ENCODE peak calls at places on chromosomes 12 and 14, in seven cellular contexts. N is GM12878, S is endothelial cell of umbilical vein, T is ovary, W is sigmoid colon, Y is stomach, L is hepatocyte. K is an unnamed sample.

GRCh38 chr12:53071591-53072551 is 7.3 kb downstream of the SPRYD3 start:
- DNase-seq in N (no peak), S (peak; percentile 35), T (peak; percentile 94), W (peak; percentile 95), Y (no peak), L (peak; percentile 49), K (no peak)

GRCh38 chr12:89988556-89988955 is 279.9 kb upstream of the ATP2B1 start:
- DNase-seq in N (no peak), S (no peak), T (no peak), W (no peak), Y (no peak), L (no peak), K (no peak)

GRCh38 chr12:64461634-64462414 is 9.9 kb downstream of the TBK1 start:
- DNase-seq in N (no peak), S (no peak), T (no peak), W (no peak), Y (no peak), L (no peak), K (no peak)

GRCh38 chr12:48986720-48987291 is 8.7 kb downstream of the WNT1 start:
- DNase-seq in N (no peak), S (no peak), T (no peak), W (no peak), Y (no peak), L (no peak), K (no peak)

GRCh38 chr14:76811561-76811960 is 1.1 kb downstream of the ANGEL1 start:
- DNase-seq in N (no peak), S (peak; percentile 30), T (no peak), W (no peak), Y (no peak), L (no peak), K (no peak)

GRCh38 chr12:4037747-4038312 is 164.6 kb upstream of the PARP11 start:
- DNase-seq in N (no peak), S (peak; percentile 39), T (peak; percentile 55), W (no peak), Y (peak; percentile 35), L (peak; percentile 73), K (no peak)

GRCh38 chr12:54981796-54982195 is 2.8 kb downstream of the TESPA1 start:
- DNase-seq in N (no peak), S (no peak), T (no peak), W (no peak), Y (no peak), L (no peak), K (no peak)

GRCh38 chr12:124713436-124714082 is 146.1 kb upstream of the NCOR2 start:
- DNase-seq in N (peak; percentile 93), S (peak; percentile 96), T (no peak), W (peak; percentile 81), Y (peak; percentile 36), L (peak; percentile 61), K (no peak)

GRCh38 chr12:38279756-38280155 is 36.8 kb upstream of the ALG10B start:
- DNase-seq in N (no peak), S (no peak), T (no peak), W (no peak), Y (no peak), L (no peak), K (no peak)

GRCh38 chr14:22438742-22439141 is 150.3 kb downstream of the DAD1 start:
- DNase-seq in N (no peak), S (no peak), T (no peak), W (no peak), Y (no peak), L (no peak), K (no peak)

GRCh38 chr12:91037301-91037700 is 20.5 kb downstream of the KERA start:
- DNase-seq in N (no peak), S (no peak), T (no peak), W (no peak), Y (no peak), L (no peak), K (no peak)

GRCh38 chr12:91140660-91141045 is 29.4 kb upstream of the LUM start:
- DNase-seq in N (no peak), S (no peak), T (no peak), W (no peak), Y (no peak), L (peak; percentile 17), K (no peak)

GRCh38 chr12:123801573-123802178 is 39.6 kb downstream of the DNAH10 start:
- DNase-seq in N (no peak), S (peak; percentile 7), T (no peak), W (no peak), Y (no peak), L (peak; percentile 22), K (no peak)

GRCh38 chr12:71303199-71303598 is 136.4 kb upstream of the LGR5 start:
- DNase-seq in N (no peak), S (no peak), T (no peak), W (no peak), Y (no peak), L (no peak), K (no peak)

GRCh38 chr14:61483477-61483876 is 162.1 kb downstream of the PRKCH start:
- DNase-seq in N (no peak), S (no peak), T (no peak), W (no peak), Y (no peak), L (no peak), K (no peak)

GRCh38 chr14:67963545-67963944 is 144.0 kb downstream of the RAD51B start:
- DNase-seq in N (no peak), S (no peak), T (no peak), W (no peak), Y (no peak), L (no peak), K (no peak)

GRCh38 chr14:59317346-59317745 is 128.9 kb downstream of the DAAM1 start:
- DNase-seq in N (no peak), S (no peak), T (no peak), W (no peak), Y (no peak), L (no peak), K (no peak)

GRCh38 chr14:23375527-23376251 is 1.2 kb upstream of the CMTM5 start:
- DNase-seq in N (no peak), S (no peak), T (no peak), W (no peak), Y (no peak), L (no peak), K (no peak)

GRCh38 chr14:24079521-24080141 is 8.3 kb downstream of the CPNE6 start:
- DNase-seq in N (no peak), S (no peak), T (no peak), W (no peak), Y (no peak), L (no peak), K (no peak)

GRCh38 chr12:90940872-90941499 is 14.0 kb downstream of the CCER1 start:
- DNase-seq in N (no peak), S (peak; percentile 75), T (no peak), W (no peak), Y (no peak), L (peak; percentile 73), K (no peak)

GRCh38 chr12:19971881-19972280 is 396.5 kb upstream of the PDE3A start:
- DNase-seq in N (no peak), S (no peak), T (no peak), W (no peak), Y (no peak), L (no peak), K (no peak)

GRCh38 chr14:71703477-71703876 is 228.8 kb upstream of the RGS6 start:
- DNase-seq in N (no peak), S (no peak), T (no peak), W (no peak), Y (no peak), L (no peak), K (no peak)

GRCh38 chr12:14403711-14404164 is 38.3 kb downstream of the ATF7IP start:
- DNase-seq in N (peak; percentile 49), S (peak; percentile 77), T (no peak), W (no peak), Y (no peak), L (peak; percentile 67), K (no peak)

GRCh38 chr12:114167431-114167830 is 201.3 kb upstream of the RBM19 start:
- DNase-seq in N (no peak), S (no peak), T (no peak), W (no peak), Y (no peak), L (peak; percentile 16), K (no peak)

GRCh38 chr14:95059126-95059525 is 98.2 kb downstream of the DICER1 start:
- DNase-seq in N (no peak), S (no peak), T (no peak), W (peak; percentile 10), Y (no peak), L (no peak), K (no peak)

GRCh38 chr14:37170993-37171392 is 1.4 kb downstream of the SLC25A21 start:
- DNase-seq in N (no peak), S (no peak), T (no peak), W (no peak), Y (no peak), L (no peak), K (no peak)

GRCh38 chr14:37170237-37170636 is 2.2 kb downstream of the SLC25A21 start:
- DNase-seq in N (no peak), S (no peak), T (no peak), W (no peak), Y (no peak), L (no peak), K (no peak)

GRCh38 chr14:37172024-37172869 is at the start of gene SLC25A21:
- DNase-seq in N (no peak), S (peak; percentile 92), T (peak; percentile 77), W (peak; percentile 87), Y (peak; percentile 77), L (peak; percentile 83), K (no peak)

GRCh38 chr14:37172936-37173613 is 669 bp upstream of the SLC25A21 start:
- DNase-seq in N (no peak), S (no peak), T (no peak), W (no peak), Y (no peak), L (no peak), K (no peak)

DNA sequence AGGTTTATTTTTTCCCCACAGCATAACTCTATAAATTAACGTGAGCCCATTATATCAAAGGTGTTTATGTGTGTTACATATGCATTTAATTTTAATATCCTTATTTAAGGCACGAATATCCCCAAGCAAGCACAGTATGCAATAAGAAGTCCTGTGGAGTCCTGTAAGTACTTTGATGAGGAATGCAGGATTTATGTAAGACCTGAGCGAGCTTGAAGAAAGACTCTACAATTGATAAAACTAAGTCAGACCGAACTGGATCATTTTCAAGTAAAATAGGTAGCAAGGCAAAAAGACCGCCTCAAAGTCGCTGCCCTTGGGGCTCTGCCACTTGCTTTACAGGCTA is 755 bp downstream of the SLC25A21 start:
- DNase-seq in N (no peak), S (no peak), T (no peak), W (no peak), Y (no peak), L (no peak), K (no peak)
- H3K27ac ChIP-seq in N (no peak overlapping the region), S (peak overlapping the region; percentile 85), T (no peak overlapping the region), W (peak overlapping the region; percentile 89), Y (peak overlapping the region; percentile 88), L (peak overlapping the region; percentile 97), K (no peak overlapping the region)

GRCh38 chr12:59113831-59114273 is 193.5 kb upstream of the LRIG3 start:
- DNase-seq in N (peak; percentile 9), S (peak; percentile 92), T (peak; percentile 81), W (peak; percentile 84), Y (peak; percentile 83), L (peak; percentile 91), K (no peak)
- TF ChIP-seq CTCF in N (peak; percentile 91), S (peak; percentile 82), T (peak; percentile 43), W (peak; percentile 52), Y (peak; percentile 39), L (peak; percentile 81), K (no peak)

GRCh38 chr12:107731376-107731775 is 29.6 kb downstream of the PRDM4 start:
- DNase-seq in N (no peak), S (peak; percentile 18), T (no peak), W (no peak), Y (no peak), L (no peak), K (no peak)
- H3K27ac ChIP-seq in N (no peak overlapping the region), S (no peak overlapping the region), T (no peak overlapping the region), W (no peak overlapping the region), Y (no peak overlapping the region), L (no peak overlapping the region), K (no peak overlapping the region)

GRCh38 chr12:99063182-99063581 is 418.1 kb downstream of the APAF1 start:
- DNase-seq in N (no peak), S (no peak), T (no peak), W (no peak), Y (no peak), L (no peak), K (no peak)
- TF ChIP-seq CTCF in N (no peak), S (no peak), T (no peak), W (no peak), Y (no peak), L (no peak), K (no peak)

K was measured in CD4-positive, alpha-beta T cell.